ENCODE peak calls at places on chromosomes 2 and 18, in ten cellular contexts. S is heart right ventricle, Z is pancreas, K is A549, Q is AG04450, N is ovary, T is cardiac muscle cell, A is IMR-90, O is fibroblast of mammary gland, P is dorsolateral prefrontal cortex. F is an unnamed sample.

GRCh38 chr2:132977812-132978529 is 308.0 kb upstream of the LYPD1 start:
- DNase-seq in S (no peak), Z (no peak), K (no peak), Q (peak; percentile 4), N (no peak), T (peak; percentile 41), A (peak; percentile 80), O (peak; percentile 1), P (no peak), F (peak; percentile 28)

GRCh38 chr18:75574197-75574596 is 146.7 kb upstream of the SMIM21 start:
- DNase-seq in S (no peak), Z (no peak), K (no peak), Q (no peak), N (no peak), T (no peak), A (peak; percentile 16), O (no peak), P (no peak), F (no peak)

GRCh38 chr2:120596191-120596781 is 139.4 kb upstream of the GLI2 start:
- DNase-seq in S (no peak), Z (no peak), K (no peak), Q (no peak), N (no peak), T (peak; percentile 34), A (no peak), O (no peak), P (no peak), F (peak; percentile 19)

GRCh38 chr2:75862547-75862946 is 151.8 kb upstream of the GCFC2 start:
- DNase-seq in S (no peak), Z (no peak), K (no peak), Q (no peak), N (no peak), T (no peak), A (no peak), O (no peak), P (no peak), F (no peak)

GRCh38 chr2:176821350-176821749 is 391.2 kb upstream of the HNRNPA3 start:
- DNase-seq in S (no peak), Z (no peak), K (peak; percentile 10), Q (no peak), N (no peak), T (no peak), A (no peak), O (no peak), P (no peak), F (no peak)

GRCh38 chr2:63055510-63056308 is 5.1 kb downstream of the OTX1 start:
- DNase-seq in S (no peak), Z (no peak), K (no peak), Q (no peak), N (peak; percentile 13), T (no peak), A (no peak), O (no peak), P (no peak), F (no peak)

GRCh38 chr18:57864615-57865121 is 61.6 kb upstream of the ATP8B1 start:
- DNase-seq in S (no peak), Z (no peak), K (no peak), Q (no peak), N (no peak), T (no peak), A (no peak), O (no peak), P (no peak), F (no peak)

GRCh38 chr2:29606105-29606871 is 315.1 kb downstream of the ALK start:
- DNase-seq in S (no peak), Z (no peak), K (no peak), Q (peak; percentile 68), N (no peak), T (peak; percentile 85), A (peak; percentile 94), O (peak; percentile 89), P (no peak), F (peak; percentile 91)

GRCh38 chr2:10449481-10449831 is 1.3 kb upstream of the ODC1 start:
- DNase-seq in S (no peak), Z (no peak), K (no peak), Q (no peak), N (no peak), T (no peak), A (no peak), O (no peak), P (no peak), F (no peak)

GRCh38 chr2:10449838-10450691 is 1.9 kb upstream of the ODC1 start:
- DNase-seq in S (no peak), Z (no peak), K (peak; percentile 58), Q (no peak), N (no peak), T (peak; percentile 49), A (no peak), O (no peak), P (no peak), F (peak; percentile 33)

GRCh38 chr2:10448208-10448645 is at the start of gene ODC1:
- DNase-seq in S (peak; percentile 94), Z (peak; percentile 98), K (peak; percentile 80), Q (peak; percentile 75), N (peak; percentile 96), T (peak; percentile 96), A (peak; percentile 90), O (peak; percentile 84), P (peak; percentile 82), F (peak; percentile 91)

GRCh38 chr2:10447300-10448207 is 573 bp downstream of the ODC1 start:
- DNase-seq in S (no peak), Z (peak; percentile 77), K (peak; percentile 25), Q (no peak), N (no peak), T (peak; percentile 43), A (peak; percentile 47), O (peak; percentile 38), P (peak; percentile 50), F (peak; percentile 40)

GRCh38 chr2:10448646-10449480 is 736 bp upstream of the ODC1 start:
- DNase-seq in S (peak; percentile 26), Z (peak; percentile 97), K (peak; percentile 92), Q (peak; percentile 67), N (peak; percentile 96), T (no peak), A (peak; percentile 87), O (peak; percentile 79), P (peak; percentile 83), F (peak; percentile 89)
- TF ChIP-seq CTCF in S (peak; percentile 43), Z (no peak), K (peak; percentile 27), Q (no peak), N (no peak), T (peak; percentile 12), A (peak; percentile 25), O (no peak), P (peak; percentile 20), F (no peak)

GRCh38 chr2:20198001-20198400 is 26.9 kb downstream of the SDC1 start:
- DNase-seq in S (no peak), Z (no peak), K (no peak), Q (no peak), N (no peak), T (no peak), A (no peak), O (no peak), P (no peak), F (no peak)

GRCh38 chr2:20201671-20202070 is 23.3 kb downstream of the SDC1 start:
- DNase-seq in S (no peak), Z (no peak), K (no peak), Q (no peak), N (no peak), T (no peak), A (no peak), O (no peak), P (no peak), F (no peak)

GRCh38 chr2:20198796-20199361 is 26.1 kb downstream of the SDC1 start:
- DNase-seq in S (no peak), Z (no peak), K (no peak), Q (no peak), N (no peak), T (no peak), A (no peak), O (no peak), P (no peak), F (no peak)

GRCh38 chr2:20200697-20201555 is 24.0 kb downstream of the SDC1 start:
- DNase-seq in S (no peak), Z (no peak), K (no peak), Q (no peak), N (no peak), T (no peak), A (no peak), O (no peak), P (no peak), F (no peak)

GRCh38 chr2:20199381-20200270 is 25.3 kb downstream of the SDC1 start:
- DNase-seq in S (no peak), Z (no peak), K (no peak), Q (no peak), N (no peak), T (no peak), A (no peak), O (no peak), P (no peak), F (no peak)
- H3K4me3 ChIP-seq in S (no peak overlapping the region), Z (no peak overlapping the region), K (no peak overlapping the region), Q (no peak overlapping the region), N (no peak overlapping the region), T (no peak overlapping the region), A (no peak overlapping the region), O (no peak overlapping the region), P (no peak overlapping the region), F (no peak overlapping the region)

GRCh38 chr2:70461981-70462876 is 91.4 kb downstream of the TGFA start:
- DNase-seq in S (no peak), Z (no peak), K (no peak), Q (no peak), N (no peak), T (no peak), A (no peak), O (no peak), P (no peak), F (no peak)

GRCh38 chr2:70460333-70460732 is 93.3 kb downstream of the TGFA start:
- DNase-seq in S (no peak), Z (no peak), K (no peak), Q (no peak), N (no peak), T (no peak), A (no peak), O (no peak), P (no peak), F (no peak)

GRCh38 chr2:70463581-70463980 is 90.0 kb downstream of the TGFA start:
- DNase-seq in S (no peak), Z (no peak), K (no peak), Q (no peak), N (no peak), T (no peak), A (no peak), O (no peak), P (no peak), F (no peak)

GRCh38 chr2:70463997-70464396 is 89.6 kb downstream of the TGFA start:
- DNase-seq in S (no peak), Z (peak; percentile 57), K (no peak), Q (no peak), N (no peak), T (no peak), A (no peak), O (no peak), P (no peak), F (no peak)

GRCh38 chr2:70461414-70461813 is 92.2 kb downstream of the TGFA start:
- DNase-seq in S (no peak), Z (no peak), K (no peak), Q (no peak), N (no peak), T (no peak), A (no peak), O (no peak), P (no peak), F (no peak)
- TF ChIP-seq CTCF in S (no peak), Z (no peak), K (no peak), Q (no peak), N (no peak), T (no peak), A (no peak), O (no peak), P (no peak), F (no peak)

DNA sequence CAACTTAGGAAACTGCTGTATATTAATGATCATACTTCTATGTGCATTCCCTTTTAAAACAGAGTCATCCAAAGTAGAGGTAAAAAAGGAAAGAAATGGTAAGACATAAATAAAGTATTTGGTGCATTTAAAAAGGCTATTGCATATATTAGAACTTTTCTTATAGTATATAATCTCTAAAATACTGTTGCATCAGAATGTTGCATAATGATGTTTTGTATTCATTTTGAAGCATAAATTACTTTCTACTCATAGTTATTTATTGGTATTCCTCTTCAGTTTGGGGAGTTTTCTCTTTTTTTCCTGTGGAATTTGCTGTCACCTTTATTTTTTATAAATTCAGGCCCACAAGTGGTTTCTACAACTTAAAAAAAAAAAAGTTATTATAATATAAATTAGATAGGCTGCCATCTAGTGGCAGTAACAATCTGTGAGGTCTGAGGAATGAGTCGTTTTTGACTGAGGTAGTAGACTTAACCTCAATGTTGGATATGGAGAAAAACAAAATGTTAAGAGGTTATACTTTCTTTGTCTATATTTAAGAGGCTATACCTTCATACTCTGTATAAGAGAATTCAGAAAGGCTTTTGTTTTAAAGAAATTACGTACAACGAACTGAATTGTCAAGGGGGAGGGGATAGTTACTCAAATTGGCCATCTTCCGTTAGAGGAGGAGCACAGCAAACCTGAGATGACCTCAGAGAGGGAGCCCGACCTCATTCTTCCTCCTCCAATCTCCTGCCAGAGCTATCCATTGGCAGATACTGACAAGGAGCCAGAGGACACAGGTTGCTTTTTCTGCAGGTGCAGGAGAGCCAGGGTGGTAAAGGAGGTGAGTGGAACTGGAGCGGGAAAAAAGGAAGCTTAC is 23.8 kb downstream of the ANKAR start:
- DNase-seq in S (no peak), Z (peak; percentile 28), K (peak; percentile 10), Q (no peak), N (no peak), T (peak; percentile 65), A (peak; percentile 48), O (peak; percentile 64), P (peak; percentile 63), F (peak; percentile 69)
- H3K4me3 ChIP-seq in S (no peak overlapping the region), Z (no peak overlapping the region), K (no peak overlapping the region), Q (no peak overlapping the region), N (no peak overlapping the region), T (no peak overlapping the region), A (no peak overlapping the region), O (no peak overlapping the region), P (peak overlapping the region; percentile 23), F (no peak overlapping the region)